ENCODE peak calls at places on chromosomes 3 and 15, in ten cellular contexts. O is heart right ventricle; M is breast epithelium; P is CD8-positive, alpha-beta memory T cell; W is cardiac muscle cell; C is psoas muscle; V is CD4-positive, alpha-beta T cell; F is colonic mucosa; Q is tibial artery; A is heart left ventricle. K is an unnamed sample. For H3K9me3, the result is how much of the 10 kb centered on the place peaks cover.

GRCh38 chr3:144162042-144162441 is 190.4 kb downstream of the DIPK2A start:
- DNase-seq in P (no peak), A (no peak), V (no peak), F (no peak), M (no peak), O (no peak), W (no peak), C (no peak), Q (no peak), K (no peak)

GRCh38 chr15:40150163-40150925 is 10.5 kb upstream of the BUB1B start:
- DNase-seq in Q (no peak), V (no peak), W (no peak), F (no peak), P (no peak), C (peak), M (peak), A (no peak), O (no peak), K (no peak)

GRCh38 chr3:66153471-66153870 is 67.3 kb upstream of the SLC25A26 start:
- DNase-seq in V (no peak), O (no peak), F (no peak), A (no peak), Q (no peak), M (no peak), W (peak), P (no peak), C (no peak), K (no peak)

GRCh38 chr15:95620934-95621579 is 709.4 kb upstream of the NR2F2 start:
- DNase-seq in M (no peak), O (no peak), C (no peak), W (no peak), V (no peak), P (no peak), A (no peak), F (no peak), Q (no peak), K (no peak)

GRCh38 chr3:110237091-110237615 is 834.5 kb upstream of the NECTIN3 start:
- DNase-seq in A (no peak), Q (no peak), W (no peak), M (no peak), V (no peak), O (no peak), C (no peak), P (no peak), F (no peak), K (no peak)

GRCh38 chr3:61181874-61182273 is 69.4 kb downstream of the FHIT start:
- DNase-seq in A (no peak), F (no peak), P (no peak), M (no peak), V (no peak), Q (no peak), W (no peak), C (no peak), O (no peak), K (no peak)

GRCh38 chr3:186013312-186013711 is 75.5 kb upstream of the TRA2B start:
- DNase-seq in M (no peak), C (no peak), Q (no peak), O (no peak), W (no peak), P (no peak), F (no peak), V (no peak), A (no peak), K (no peak)

GRCh38 chr3:129627350-129628168 is 21.1 kb upstream of the PLXND1 start:
- DNase-seq in O (peak), Q (peak), M (peak), A (peak), V (peak), P (peak), W (peak), C (peak), F (peak), K (peak)

GRCh38 chr15:39172380-39173281 is 408.2 kb upstream of the THBS1 start:
- DNase-seq in P (no peak), O (peak), C (no peak), A (peak), W (peak), M (peak), Q (no peak), V (no peak), F (no peak), K (no peak)

GRCh38 chr15:53591041-53591440 is 168.4 kb downstream of the WDR72 start:
- DNase-seq in M (no peak), W (no peak), V (no peak), O (no peak), P (no peak), A (no peak), F (no peak), C (no peak), Q (no peak), K (no peak)

GRCh38 chr3:8156138-8156537 is 345.5 kb upstream of the LMCD1 start:
- DNase-seq in A (no peak), O (no peak), C (no peak), V (no peak), W (no peak), P (no peak), M (no peak), Q (no peak), F (no peak), K (no peak)

GRCh38 chr15:91126080-91126479 is 26.0 kb downstream of the SV2B start:
- DNase-seq in V (no peak), P (no peak), C (no peak), Q (no peak), A (no peak), O (no peak), F (no peak), M (no peak), W (no peak), K (no peak)

GRCh38 chr3:14938964-14939363 is 8.4 kb upstream of the NR2C2 start:
- DNase-seq in P (no peak), M (no peak), A (no peak), C (no peak), O (no peak), F (no peak), W (no peak), Q (no peak), V (no peak), K (no peak)

GRCh38 chr15:27579738-27580137 is 519.4 kb downstream of the OCA2 start:
- DNase-seq in Q (no peak), M (no peak), C (no peak), W (no peak), P (no peak), F (no peak), A (no peak), V (no peak), O (no peak), K (no peak)

DNA sequence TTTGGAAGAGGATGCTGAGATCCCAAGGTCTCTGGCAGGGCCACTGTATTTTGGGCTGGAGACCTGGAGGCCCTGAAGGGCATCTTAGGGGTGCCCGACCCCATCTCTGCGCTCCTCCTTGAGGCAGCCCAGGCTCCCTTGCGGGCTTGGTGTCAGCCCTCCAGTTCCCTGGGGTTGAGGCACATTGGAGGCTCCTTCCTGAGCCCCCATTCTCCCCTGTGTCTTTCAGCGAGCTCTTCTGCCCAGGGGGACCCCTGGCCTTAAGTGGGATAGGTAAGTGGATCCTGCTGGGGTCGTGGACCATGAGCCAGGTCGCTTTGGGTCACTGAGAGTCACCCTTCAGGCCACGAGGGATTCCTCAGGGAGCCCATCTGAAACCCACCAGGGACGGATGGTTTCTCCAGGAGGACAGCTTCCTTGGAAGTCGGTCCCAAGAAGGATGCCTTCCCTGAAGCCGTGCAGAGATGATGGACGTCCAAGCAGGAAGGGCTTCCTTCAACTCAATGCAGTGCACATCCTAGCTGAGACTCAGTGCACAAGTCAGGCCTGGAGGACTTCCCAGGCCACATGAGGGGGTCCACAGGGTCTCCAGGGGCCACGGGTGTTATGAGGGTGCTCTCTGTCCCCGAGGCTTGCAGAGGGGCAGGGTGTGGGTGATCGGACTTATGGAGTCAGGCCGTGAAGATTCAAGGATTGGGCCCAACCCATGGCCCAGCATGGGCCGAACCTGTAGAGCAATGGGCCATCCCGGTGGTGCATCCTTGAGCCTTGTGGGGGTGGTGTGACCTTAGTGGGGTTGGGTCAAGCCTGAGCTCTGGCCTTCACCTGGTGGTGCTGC is 224.3 kb downstream of the SNRPN start:
- DNase-seq in Q (no peak), W (no peak), P (no peak), M (peak), A (peak), F (no peak), C (peak), O (no peak), V (no peak), K (no peak)
- H3K9me3 ChIP-seq in Q (half or more), W (under half), P (under half), M (half or more), A (under half), F (under half), C (under half), O (under half), V (under half), K (under half)

GRCh38 chr3:76566904-76567303 is 473.0 kb upstream of the ROBO2 start:
- DNase-seq in F (no peak), O (no peak), W (no peak), M (no peak), V (no peak), Q (no peak), A (no peak), C (no peak), P (no peak), K (no peak)

GRCh38 chr3:76570436-76571057 is 469.4 kb upstream of the ROBO2 start:
- DNase-seq in V (no peak), P (no peak), A (no peak), M (no peak), C (no peak), F (no peak), W (peak), O (no peak), Q (no peak), K (no peak)

GRCh38 chr3:76561494-76562242 is 478.2 kb upstream of the ROBO2 start:
- DNase-seq in P (no peak), A (no peak), W (no peak), M (no peak), V (no peak), C (no peak), O (no peak), F (no peak), Q (no peak), K (no peak)

GRCh38 chr3:76566211-76566534 is 473.7 kb upstream of the ROBO2 start:
- DNase-seq in F (no peak), Q (no peak), M (no peak), A (no peak), P (no peak), V (no peak), W (no peak), O (no peak), C (no peak), K (no peak)

GRCh38 chr3:76565496-76566210 is 474.2 kb upstream of the ROBO2 start:
- DNase-seq in A (no peak), W (peak), V (no peak), O (no peak), M (no peak), C (no peak), P (no peak), Q (no peak), F (no peak), K (no peak)
- H3K9me3 ChIP-seq in A (under half), W (under half), V (under half), O (under half), M (under half), C (under half), P (under half), Q (under half), F (under half), K (under half)

GRCh38 chr15:86483936-86484335 is 404.3 kb downstream of the AGBL1 start:
- DNase-seq in Q (no peak), V (no peak), O (no peak), W (peak), A (no peak), M (no peak), F (no peak), P (no peak), C (no peak), K (no peak)

GRCh38 chr15:86481720-86482119 is 402.0 kb downstream of the AGBL1 start:
- DNase-seq in O (no peak), C (no peak), F (no peak), Q (no peak), W (no peak), A (no peak), V (no peak), M (no peak), P (no peak), K (no peak)
- H3K9me3 ChIP-seq in O (under half), C (under half), F (under half), Q (under half), W (under half), A (under half), V (under half), M (under half), P (under half), K (under half)

GRCh38 chr15:25739687-25740121 is 123.4 kb downstream of the ATP10A start:
- DNase-seq in Q (no peak), W (peak), P (no peak), V (peak), C (no peak), A (no peak), O (no peak), F (no peak), M (no peak), K (no peak)
- H3K9me3 ChIP-seq in Q (under half), W (under half), P (under half), V (under half), C (under half), A (under half), O (under half), F (under half), M (under half), K (under half)

DNA sequence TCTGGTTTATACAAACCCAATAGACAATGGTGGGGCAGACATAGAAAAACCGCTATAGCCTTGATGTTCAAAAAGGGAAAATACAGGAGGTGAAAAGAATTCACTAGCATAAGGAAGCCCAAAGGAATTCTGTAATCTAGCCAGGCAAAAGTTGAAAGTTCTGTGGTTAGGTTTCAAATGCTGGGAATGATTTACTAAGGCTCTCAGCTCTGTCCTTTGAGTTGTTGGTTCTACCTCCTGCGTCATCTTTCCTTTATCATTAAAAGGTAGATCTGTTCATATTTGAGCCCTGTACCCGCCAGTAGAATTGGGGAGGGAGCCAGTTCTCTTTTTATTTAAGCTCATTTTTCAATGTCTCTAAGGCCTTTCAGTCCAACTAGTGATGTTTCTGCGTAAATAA is 866.5 kb downstream of the IGSF11 start:
- DNase-seq in P (no peak), Q (no peak), F (no peak), W (no peak), V (no peak), O (no peak), C (no peak), A (no peak), M (no peak), K (no peak)
- H3K9me3 ChIP-seq in P (under half), Q (under half), F (under half), W (under half), V (under half), O (under half), C (under half), A (under half), M (under half), K (under half)

GRCh38 chr15:85604194-85604593 is 190.5 kb downstream of the KLHL25 start:
- DNase-seq in F (no peak), Q (no peak), A (no peak), O (no peak), M (no peak), W (no peak), V (no peak), P (no peak), C (no peak), K (no peak)
- H3K9me3 ChIP-seq in F (under half), Q (under half), A (under half), O (under half), M (under half), W (under half), V (under half), P (under half), C (under half), K (under half)